ENCODE peak calls at places on chromosome 15, in seven cellular contexts. D is IMR-90, N is testis, V is stomach, Q is K562, B is right lobe of liver, H is body of pancreas. A is an unnamed sample.

GRCh38 chr15:51024735-51025453 is 69.8 kb downstream of the TNFAIP8L3 start:
- DNase-seq in D (peak), N (no peak), V (no peak), Q (no peak), B (no peak), H (no peak), A (no peak)

GRCh38 chr15:29449136-29449535 is 179.5 kb upstream of the NSMCE3 start:
- DNase-seq in D (no peak), N (no peak), V (no peak), Q (peak), B (no peak), H (no peak), A (no peak)

GRCh38 chr15:99997112-99997651 is 263.9 kb upstream of the LYSMD4 start:
- DNase-seq in D (no peak), N (no peak), V (peak), Q (no peak), B (no peak), H (no peak), A (no peak)

GRCh38 chr15:85543741-85544155 is 163.3 kb downstream of the AKAP13 start:
- DNase-seq in D (no peak), N (peak), V (peak), Q (no peak), B (peak), H (peak), A (peak)

GRCh38 chr15:23497710-23498111 is 50.7 kb upstream of the GOLGA6L2 start:
- DNase-seq in D (no peak), N (no peak), V (no peak), Q (peak), B (no peak), H (no peak), A (no peak)

GRCh38 chr15:48395532-48396011 is 64.3 kb downstream of the DUT start:
- DNase-seq in D (peak), N (peak), V (no peak), Q (no peak), B (no peak), H (peak), A (peak)

GRCh38 chr15:51134416-51135199 is 39.9 kb upstream of the TNFAIP8L3 start:
- DNase-seq in D (no peak), N (no peak), V (no peak), Q (no peak), B (no peak), H (no peak), A (no peak)

GRCh38 chr15:78105541-78106241 is 13.3 kb downstream of the SH2D7 start:
- DNase-seq in D (peak), N (no peak), V (no peak), Q (no peak), B (no peak), H (peak), A (no peak)

GRCh38 chr15:94673801-94674200 is 442.4 kb downstream of the MCTP2 start:
- DNase-seq in D (no peak), N (no peak), V (no peak), Q (no peak), B (no peak), H (no peak), A (no peak)

GRCh38 chr15:77266708-77267387 is 153.1 kb downstream of the PEAK1 start:
- DNase-seq in D (peak), N (no peak), V (no peak), Q (no peak), B (no peak), H (no peak), A (no peak)

GRCh38 chr15:45253330-45253729 is 1.3 kb downstream of the SLC28A2 start:
- DNase-seq in D (no peak), N (no peak), V (no peak), Q (no peak), B (no peak), H (no peak), A (no peak)

GRCh38 chr15:83919319-83919830 is 265.5 kb downstream of the ADAMTSL3 start:
- DNase-seq in D (no peak), N (no peak), V (no peak), Q (no peak), B (no peak), H (no peak), A (no peak)

GRCh38 chr15:88438181-88438580 is 29.0 kb downstream of the MRPL46 start:
- DNase-seq in D (no peak), N (no peak), V (no peak), Q (no peak), B (no peak), H (no peak), A (no peak)

GRCh38 chr15:99708563-99708962 is 24.7 kb downstream of the LYSMD4 start:
- DNase-seq in D (peak), N (peak), V (peak), Q (peak), B (peak), H (peak), A (peak)

GRCh38 chr15:82805994-82806406 is at the start of gene FSD2:
- DNase-seq in D (no peak), N (no peak), V (no peak), Q (peak), B (no peak), H (no peak), A (peak)

GRCh38 chr15:95162967-95163531 is 931.7 kb downstream of the MCTP2 start:
- DNase-seq in D (peak), N (no peak), V (no peak), Q (no peak), B (no peak), H (no peak), A (no peak)

DNA sequence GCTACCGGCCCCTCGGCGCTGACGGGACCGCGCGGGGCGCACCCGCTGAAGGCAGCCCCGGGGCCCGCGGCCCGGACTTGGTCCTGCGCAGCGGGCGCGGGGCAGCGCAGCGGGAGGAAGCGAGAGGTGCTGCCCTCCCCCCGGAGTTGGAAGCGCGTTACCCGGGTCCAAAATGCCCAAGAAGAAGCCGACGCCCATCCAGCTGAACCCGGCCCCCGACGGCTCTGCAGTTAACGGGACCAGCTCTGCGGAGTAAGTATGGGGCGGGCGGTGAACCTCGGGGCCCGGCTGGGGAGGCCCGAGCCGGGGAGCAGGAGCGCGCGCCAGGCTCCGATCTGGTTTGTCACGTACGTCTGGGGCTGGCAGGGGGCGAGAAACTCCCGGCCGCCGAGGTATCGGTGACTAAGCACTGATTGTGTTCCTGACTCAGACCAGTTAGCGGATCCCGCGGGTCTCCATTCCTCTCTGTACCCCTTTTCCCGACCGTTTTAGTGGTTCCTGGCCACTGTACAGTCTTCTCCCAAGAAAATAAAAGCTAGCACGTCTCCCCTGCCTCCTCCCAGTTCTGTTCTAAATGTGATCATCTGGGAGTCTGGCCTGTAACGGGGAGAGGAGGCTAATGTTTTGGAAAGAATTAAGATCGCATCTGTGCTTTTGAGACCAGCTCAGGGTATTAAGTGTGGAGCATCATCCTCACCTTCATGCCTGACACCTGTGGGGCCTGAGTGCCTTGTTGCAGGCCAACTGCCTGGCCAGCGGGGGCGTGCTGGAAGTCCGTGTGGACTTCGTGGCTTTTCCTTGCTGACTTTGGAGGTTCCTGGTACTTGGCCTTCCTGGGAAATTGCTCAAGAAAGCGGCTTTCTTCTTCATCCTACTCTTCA is 704 bp downstream of the MAP2K1 start:
- DNase-seq in D (peak), N (peak), V (peak), Q (peak), B (peak), H (peak), A (peak)
- TF ChIP-seq CTCF in D (peak), N (peak), V (peak), Q (peak), B (peak), H (peak), A (peak)

GRCh38 chr15:63065262-63066234 is 23.0 kb downstream of the TPM1 start:
- DNase-seq in D (no peak), N (no peak), V (no peak), Q (no peak), B (no peak), H (no peak), A (no peak)

GRCh38 chr15:63061971-63062370 is 19.4 kb downstream of the TPM1 start:
- DNase-seq in D (peak), N (no peak), V (no peak), Q (no peak), B (no peak), H (no peak), A (no peak)

GRCh38 chr15:63063164-63063756 is 20.7 kb downstream of the TPM1 start:
- DNase-seq in D (no peak), N (no peak), V (no peak), Q (peak), B (no peak), H (no peak), A (no peak)

GRCh38 chr15:63066302-63066701 is 23.8 kb downstream of the TPM1 start:
- DNase-seq in D (no peak), N (no peak), V (no peak), Q (no peak), B (no peak), H (no peak), A (no peak)

DNA sequence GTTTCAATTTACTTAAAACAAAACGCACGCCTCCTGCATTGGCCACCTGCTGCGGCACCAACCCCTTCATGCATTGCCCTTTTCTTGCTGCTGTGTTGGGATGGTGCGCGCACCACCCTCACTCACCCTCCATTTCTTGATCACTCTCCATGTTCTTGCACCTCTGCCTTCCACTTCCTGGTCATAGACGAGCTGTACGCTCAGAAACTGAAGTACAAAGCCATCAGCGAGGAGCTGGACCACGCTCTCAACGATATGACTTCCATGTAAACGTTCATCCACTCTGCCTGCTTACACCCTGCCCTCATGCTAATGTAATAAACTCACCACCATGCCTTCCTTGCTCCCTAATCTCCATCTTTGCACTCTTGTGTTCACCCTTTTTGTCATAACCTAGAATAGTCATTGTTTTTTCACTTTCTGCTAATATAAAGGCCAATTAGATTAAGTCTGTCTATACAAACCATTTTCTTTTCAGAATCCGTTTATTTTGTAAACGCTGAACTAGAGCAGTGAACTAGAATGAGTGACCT is 21.4 kb downstream of the TPM1 start:
- DNase-seq in D (no peak), N (no peak), V (no peak), Q (no peak), B (no peak), H (no peak), A (no peak)
- H3K4me3 ChIP-seq in D (no peak), N (no peak), V (no peak), Q (no peak), B (no peak), H (no peak), A (no peak)

GRCh38 chr15:74873036-74873755 is at the start of gene SCAMP2:
- DNase-seq in D (peak), N (peak), V (peak), Q (peak), B (peak), H (peak), A (peak)
- TF ChIP-seq POLR2A in D (peak), N (no peak), V (no peak), Q (peak), B (peak), H (peak), A (peak)

GRCh38 chr15:73683624-73684536 is at the start of gene CD276:
- DNase-seq in D (peak), N (peak), V (peak), Q (peak), B (peak), H (peak), A (peak)
- TF ChIP-seq CTCF in D (peak), N (peak), V (no peak), Q (peak), B (no peak), H (no peak), A (no peak)

GRCh38 chr15:63050737-63051700 is 8.5 kb downstream of the TPM1 start:
- DNase-seq in D (peak), N (no peak), V (no peak), Q (peak), B (no peak), H (no peak), A (no peak)
- H3K4me3 ChIP-seq in D (no peak), N (no peak), V (peak), Q (no peak), B (peak), H (no peak), A (peak)

GRCh38 chr15:59376735-59377134 is 4.1 kb upstream of the MYO1E start:
- DNase-seq in D (no peak), N (no peak), V (no peak), Q (no peak), B (no peak), H (no peak), A (no peak)

GRCh38 chr15:59371458-59372351 is 966 bp downstream of the MYO1E start:
- DNase-seq in D (no peak), N (peak), V (peak), Q (no peak), B (peak), H (peak), A (peak)

GRCh38 chr15:59369597-59369996 is 3.1 kb downstream of the MYO1E start:
- DNase-seq in D (no peak), N (no peak), V (no peak), Q (no peak), B (no peak), H (no peak), A (no peak)

GRCh38 chr15:59373215-59373614 is 544 bp upstream of the MYO1E start:
- DNase-seq in D (no peak), N (peak), V (no peak), Q (no peak), B (no peak), H (no peak), A (no peak)

GRCh38 chr15:59372352-59373211 is at the start of gene MYO1E:
- DNase-seq in D (peak), N (peak), V (peak), Q (no peak), B (peak), H (peak), A (peak)
- TF ChIP-seq POLR2A in D (peak), N (peak), V (no peak), Q (no peak), B (peak), H (peak), A (peak)

DNA sequence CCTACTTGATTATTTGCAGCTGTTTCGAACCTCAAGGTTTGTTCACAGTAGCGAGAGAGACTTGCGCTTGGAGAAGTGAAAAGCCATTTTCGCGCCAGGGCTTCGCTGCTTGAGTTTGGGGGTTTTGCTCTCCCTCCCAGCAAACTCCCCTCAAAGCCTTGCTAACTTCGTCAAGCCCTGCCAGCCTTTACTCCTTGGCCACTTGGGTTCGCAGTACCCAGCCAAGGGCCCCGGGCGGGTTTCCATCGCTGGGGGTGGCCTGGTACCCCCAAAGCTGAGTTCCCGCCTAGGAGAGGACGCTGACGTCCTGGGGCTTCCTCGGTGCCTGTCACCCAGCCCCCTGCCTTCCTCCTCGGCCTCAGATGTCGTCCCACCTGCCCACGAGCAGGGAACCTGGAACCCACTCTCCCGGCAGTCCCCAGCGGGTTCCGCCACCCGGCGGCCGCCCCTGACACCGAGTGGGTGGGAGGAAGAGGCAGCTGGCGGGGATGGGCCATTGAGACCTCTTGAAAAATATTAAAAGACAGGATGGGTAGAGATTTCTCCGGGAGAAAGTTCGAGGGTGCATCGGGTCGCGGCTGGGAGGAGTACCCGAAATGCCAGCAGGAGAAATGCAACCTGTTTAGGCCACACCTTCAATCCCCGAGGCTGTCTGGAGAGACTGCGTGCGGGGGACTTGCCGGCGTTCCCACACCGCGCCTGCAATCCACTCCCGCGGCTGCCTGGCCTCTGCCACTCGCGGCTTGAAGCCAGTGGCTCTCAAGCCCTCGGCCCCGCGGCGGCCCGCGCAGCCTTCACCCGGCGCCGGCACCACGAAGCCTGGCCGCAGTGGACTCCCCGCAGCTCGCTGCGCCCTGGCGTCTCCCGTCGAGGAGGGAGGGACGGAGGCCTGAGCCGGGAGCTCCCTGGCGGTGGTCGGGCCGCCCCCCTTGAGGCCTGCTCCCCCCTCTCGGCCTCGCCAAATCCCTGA is 8.8 kb upstream of the NR2F2 start:
- DNase-seq in D (peak), N (no peak), V (peak), Q (no peak), B (peak), H (no peak), A (no peak)
- TF ChIP-seq CTCF in D (no peak), N (no peak), V (no peak), Q (no peak), B (peak), H (no peak), A (peak)

GRCh38 chr15:63490345-63491034 is 13.9 kb upstream of the USP3 start:
- DNase-seq in D (no peak), N (no peak), V (no peak), Q (no peak), B (no peak), H (no peak), A (no peak)
- H3K4me3 ChIP-seq in D (no peak), N (no peak), V (no peak), Q (no peak), B (no peak), H (no peak), A (no peak)

DNA sequence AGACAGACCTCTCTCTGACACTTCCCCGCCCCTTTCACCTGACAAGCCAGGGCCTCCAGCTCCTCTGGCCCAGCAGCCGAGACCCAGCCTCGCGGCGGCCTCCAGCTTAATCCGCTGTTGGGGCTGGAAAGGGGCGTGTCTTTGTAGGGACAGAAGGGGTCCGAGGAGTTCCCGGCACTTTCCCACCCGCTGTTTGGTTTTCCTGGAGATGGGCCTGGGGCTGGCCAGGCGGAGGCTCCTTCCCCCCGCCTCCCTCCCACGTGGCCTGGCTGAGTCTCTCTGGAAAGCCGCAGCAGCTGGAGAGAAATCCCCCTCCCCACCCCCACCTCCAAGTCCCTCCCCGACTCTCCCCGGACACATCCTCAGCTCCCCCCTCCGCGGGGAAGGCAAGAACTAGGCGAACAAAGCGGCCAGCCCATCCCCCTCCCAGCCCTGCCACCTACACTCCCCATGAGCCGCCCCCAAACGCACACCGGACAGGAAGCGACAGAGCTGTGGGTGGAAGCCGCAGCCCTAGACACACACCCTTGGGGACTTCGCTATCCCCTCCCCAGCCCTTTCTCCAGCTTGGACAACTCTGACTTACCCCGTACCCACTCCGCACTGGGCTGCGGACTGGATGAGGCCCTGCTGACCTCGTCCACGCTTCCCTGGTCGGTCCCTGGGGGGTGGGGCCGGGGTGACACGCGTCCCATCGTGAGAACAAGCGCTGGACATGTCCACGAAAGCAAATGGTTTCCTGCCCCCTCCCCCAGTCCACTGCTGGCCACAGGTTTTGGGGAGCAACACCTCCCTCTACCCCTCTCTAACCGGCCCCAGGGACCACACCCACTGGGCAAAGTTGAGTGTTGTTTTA is 1.2 kb downstream of the IGDCC4 start:
- DNase-seq in D (peak), N (peak), V (no peak), Q (peak), B (no peak), H (peak), A (peak)
- TF ChIP-seq POLR2A in D (no peak), N (no peak), V (no peak), Q (no peak), B (no peak), H (no peak), A (no peak)

DNA sequence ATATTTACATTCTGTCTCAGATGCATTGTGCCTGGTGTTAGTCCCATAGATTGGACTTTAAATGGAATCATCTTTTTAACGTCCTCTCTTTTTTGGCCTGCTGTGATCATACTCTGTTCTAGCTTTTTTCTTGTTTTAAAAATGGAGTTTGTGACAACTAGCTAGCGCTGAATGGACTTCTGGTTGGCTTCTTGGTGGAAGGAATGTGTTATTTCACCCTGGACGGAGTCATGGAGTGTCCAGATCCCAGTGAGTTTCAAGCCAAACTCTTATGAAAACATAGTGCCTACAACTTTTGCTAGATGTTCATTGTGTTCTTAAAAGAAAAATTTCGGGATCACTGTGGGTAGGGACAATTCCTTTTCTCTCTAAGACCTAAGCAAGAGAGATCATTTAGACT is 192.6 kb downstream of the TCF12 start:
- DNase-seq in D (no peak), N (no peak), V (no peak), Q (no peak), B (no peak), H (no peak), A (no peak)
- TF ChIP-seq CTCF in D (no peak), N (no peak), V (no peak), Q (no peak), B (no peak), H (no peak), A (no peak)